ENCODE peak calls at places on chromosomes 5 and 9, in seven cellular contexts. One of them, this sample, is unnamed.

GRCh38 chr9:85038061-85038460 is 368.5 kb downstream of the NTRK2 start:
- DNase-seq in heart left ventricle: no peak
- DNase-seq in tibial nerve: no peak
- DNase-seq in uterus: no peak
- DNase-seq in sigmoid colon: no peak
- DNase-seq in CD8-positive, alpha-beta T cell: no peak
- DNase-seq in psoas muscle: no peak
- DNase-seq in this sample: no peak

GRCh38 chr5:37840036-37840909 is at the start of gene GDNF:
- DNase-seq in sigmoid colon: peak; percentile 91
- DNase-seq in CD8-positive, alpha-beta T cell: no peak
- DNase-seq in psoas muscle: peak; percentile 44
- DNase-seq in heart left ventricle: peak; percentile 65
- DNase-seq in uterus: peak; percentile 36
- DNase-seq in tibial nerve: no peak
- DNase-seq in this sample: no peak

GRCh38 chr9:114078781-114079156 is 669 bp upstream of the AMBP start:
- DNase-seq in psoas muscle: no peak
- DNase-seq in uterus: no peak
- DNase-seq in tibial nerve: no peak
- DNase-seq in heart left ventricle: no peak
- DNase-seq in CD8-positive, alpha-beta T cell: no peak
- DNase-seq in sigmoid colon: no peak
- DNase-seq in this sample: no peak

GRCh38 chr5:96703384-96703910 is 41.3 kb downstream of the CAST start:
- DNase-seq in tibial nerve: no peak
- DNase-seq in CD8-positive, alpha-beta T cell: no peak
- DNase-seq in heart left ventricle: no peak
- DNase-seq in uterus: no peak
- DNase-seq in sigmoid colon: no peak
- DNase-seq in psoas muscle: no peak
- DNase-seq in this sample: peak; percentile 82

GRCh38 chr9:91991621-91992435 is 41.8 kb upstream of the ROR2 start:
- DNase-seq in uterus: no peak
- DNase-seq in tibial nerve: no peak
- DNase-seq in heart left ventricle: no peak
- DNase-seq in sigmoid colon: no peak
- DNase-seq in CD8-positive, alpha-beta T cell: no peak
- DNase-seq in psoas muscle: no peak
- DNase-seq in this sample: no peak

GRCh38 chr5:28984642-28985041 is 1946.3 kb upstream of the CDH9 start:
- DNase-seq in heart left ventricle: no peak
- DNase-seq in uterus: no peak
- DNase-seq in psoas muscle: no peak
- DNase-seq in tibial nerve: no peak
- DNase-seq in sigmoid colon: no peak
- DNase-seq in CD8-positive, alpha-beta T cell: no peak
- DNase-seq in this sample: no peak

GRCh38 chr5:59385700-59386099 is 507.8 kb downstream of the PDE4D start:
- DNase-seq in uterus: no peak
- DNase-seq in CD8-positive, alpha-beta T cell: no peak
- DNase-seq in tibial nerve: no peak
- DNase-seq in heart left ventricle: no peak
- DNase-seq in sigmoid colon: no peak
- DNase-seq in psoas muscle: no peak
- DNase-seq in this sample: no peak

GRCh38 chr5:40676643-40677333 is 2.9 kb upstream of the PTGER4 start:
- DNase-seq in psoas muscle: peak; percentile 60
- DNase-seq in uterus: peak; percentile 52
- DNase-seq in CD8-positive, alpha-beta T cell: no peak
- DNase-seq in heart left ventricle: no peak
- DNase-seq in tibial nerve: no peak
- DNase-seq in sigmoid colon: peak; percentile 79
- DNase-seq in this sample: peak; percentile 90

GRCh38 chr5:91166040-91166807 is 216.9 kb downstream of the ARRDC3 start:
- DNase-seq in uterus: no peak
- DNase-seq in psoas muscle: no peak
- DNase-seq in sigmoid colon: no peak
- DNase-seq in heart left ventricle: no peak
- DNase-seq in tibial nerve: no peak
- DNase-seq in CD8-positive, alpha-beta T cell: no peak
- DNase-seq in this sample: no peak

GRCh38 chr9:4680178-4680535 is 788 bp downstream of the CDC37L1 start:
- DNase-seq in tibial nerve: no peak
- DNase-seq in sigmoid colon: no peak
- DNase-seq in psoas muscle: no peak
- DNase-seq in CD8-positive, alpha-beta T cell: no peak
- DNase-seq in uterus: no peak
- DNase-seq in heart left ventricle: no peak
- DNase-seq in this sample: no peak

GRCh38 chr9:4678679-4679267 is 596 bp upstream of the CDC37L1 start:
- DNase-seq in heart left ventricle: no peak
- DNase-seq in tibial nerve: no peak
- DNase-seq in CD8-positive, alpha-beta T cell: no peak
- DNase-seq in psoas muscle: no peak
- DNase-seq in uterus: no peak
- DNase-seq in sigmoid colon: no peak
- DNase-seq in this sample: no peak

GRCh38 chr9:4679268-4680177 is at the start of gene CDC37L1:
- DNase-seq in CD8-positive, alpha-beta T cell: peak; percentile 100
- DNase-seq in uterus: peak; percentile 99
- DNase-seq in sigmoid colon: peak; percentile 99
- DNase-seq in tibial nerve: peak; percentile 96
- DNase-seq in psoas muscle: peak; percentile 98
- DNase-seq in heart left ventricle: peak; percentile 99
- DNase-seq in this sample: peak; percentile 94

GRCh38 chr9:4674783-4675182 is 4.6 kb upstream of the CDC37L1 start:
- DNase-seq in sigmoid colon: no peak
- DNase-seq in CD8-positive, alpha-beta T cell: no peak
- DNase-seq in heart left ventricle: no peak
- DNase-seq in uterus: no peak
- DNase-seq in tibial nerve: no peak
- DNase-seq in psoas muscle: no peak
- DNase-seq in this sample: no peak

GRCh38 chr9:4677392-4677791 is 2.0 kb upstream of the CDC37L1 start:
- DNase-seq in heart left ventricle: no peak
- DNase-seq in psoas muscle: no peak
- DNase-seq in CD8-positive, alpha-beta T cell: no peak
- DNase-seq in sigmoid colon: no peak
- DNase-seq in tibial nerve: no peak
- DNase-seq in uterus: no peak
- DNase-seq in this sample: no peak
- H3K27ac ChIP-seq in heart left ventricle: no peak overlapping the region
- H3K27ac ChIP-seq in psoas muscle: peak overlapping the region; percentile 36
- H3K27ac ChIP-seq in CD8-positive, alpha-beta T cell: no peak overlapping the region
- H3K27ac ChIP-seq in sigmoid colon: peak overlapping the region; percentile 99
- H3K27ac ChIP-seq in tibial nerve: no peak overlapping the region
- H3K27ac ChIP-seq in uterus: no peak overlapping the region
- H3K27ac ChIP-seq in this sample: no peak overlapping the region

GRCh38 chr5:5061836-5062235 is 78.3 kb upstream of the ADAMTS16 start:
- DNase-seq in CD8-positive, alpha-beta T cell: no peak
- DNase-seq in uterus: no peak
- DNase-seq in heart left ventricle: no peak
- DNase-seq in tibial nerve: no peak
- DNase-seq in sigmoid colon: no peak
- DNase-seq in psoas muscle: no peak
- DNase-seq in this sample: no peak

GRCh38 chr5:5062903-5063302 is 77.2 kb upstream of the ADAMTS16 start:
- DNase-seq in CD8-positive, alpha-beta T cell: no peak
- DNase-seq in tibial nerve: no peak
- DNase-seq in sigmoid colon: no peak
- DNase-seq in psoas muscle: no peak
- DNase-seq in heart left ventricle: no peak
- DNase-seq in uterus: no peak
- DNase-seq in this sample: no peak

GRCh38 chr5:5065472-5065871 is 74.7 kb upstream of the ADAMTS16 start:
- DNase-seq in psoas muscle: no peak
- DNase-seq in heart left ventricle: no peak
- DNase-seq in CD8-positive, alpha-beta T cell: no peak
- DNase-seq in sigmoid colon: no peak
- DNase-seq in uterus: no peak
- DNase-seq in tibial nerve: no peak
- DNase-seq in this sample: no peak

GRCh38 chr5:5066276-5067186 is 73.6 kb upstream of the ADAMTS16 start:
- DNase-seq in psoas muscle: no peak
- DNase-seq in heart left ventricle: no peak
- DNase-seq in sigmoid colon: no peak
- DNase-seq in uterus: no peak
- DNase-seq in CD8-positive, alpha-beta T cell: no peak
- DNase-seq in tibial nerve: no peak
- DNase-seq in this sample: no peak

DNA sequence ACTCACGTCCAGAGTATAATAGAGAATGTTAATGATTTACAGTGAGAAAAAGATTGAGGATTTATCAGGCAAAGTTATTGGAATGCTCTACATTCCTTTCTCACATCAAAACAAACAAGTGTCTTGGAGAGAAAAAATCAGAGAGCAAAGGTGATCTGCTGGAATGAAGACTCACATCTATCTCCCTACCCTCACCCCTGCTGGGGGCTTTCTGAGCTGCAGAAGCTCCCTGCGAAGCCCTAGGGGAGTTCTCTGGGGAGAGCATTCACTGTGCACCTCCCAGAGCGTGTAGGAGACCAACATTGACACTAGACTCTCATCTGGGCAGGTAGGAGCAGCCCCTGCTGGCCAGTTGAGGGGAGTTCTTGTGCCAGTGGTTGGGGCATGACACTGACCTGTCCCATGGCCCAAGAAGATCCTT is 76.6 kb upstream of the ADAMTS16 start:
- DNase-seq in uterus: no peak
- DNase-seq in sigmoid colon: no peak
- DNase-seq in psoas muscle: no peak
- DNase-seq in heart left ventricle: no peak
- DNase-seq in CD8-positive, alpha-beta T cell: no peak
- DNase-seq in tibial nerve: no peak
- DNase-seq in this sample: no peak
- TF ChIP-seq CTCF in uterus: no peak
- TF ChIP-seq CTCF in sigmoid colon: no peak
- TF ChIP-seq CTCF in psoas muscle: no peak
- TF ChIP-seq CTCF in heart left ventricle: no peak
- TF ChIP-seq CTCF in CD8-positive, alpha-beta T cell: no peak
- TF ChIP-seq CTCF in tibial nerve: no peak
- TF ChIP-seq CTCF in this sample: no peak

GRCh38 chr9:136530472-136531089 is 15.3 kb downstream of the NOTCH1 start:
- DNase-seq in uterus: no peak
- DNase-seq in heart left ventricle: no peak
- DNase-seq in tibial nerve: no peak
- DNase-seq in CD8-positive, alpha-beta T cell: no peak
- DNase-seq in psoas muscle: no peak
- DNase-seq in sigmoid colon: no peak
- DNase-seq in this sample: no peak
- H3K27ac ChIP-seq in uterus: peak overlapping the region; percentile 39
- H3K27ac ChIP-seq in heart left ventricle: peak overlapping the region; percentile 78
- H3K27ac ChIP-seq in tibial nerve: peak overlapping the region; percentile 21
- H3K27ac ChIP-seq in CD8-positive, alpha-beta T cell: no peak overlapping the region
- H3K27ac ChIP-seq in psoas muscle: no peak overlapping the region
- H3K27ac ChIP-seq in sigmoid colon: peak overlapping the region; percentile 55
- H3K27ac ChIP-seq in this sample: no peak overlapping the region

DNA sequence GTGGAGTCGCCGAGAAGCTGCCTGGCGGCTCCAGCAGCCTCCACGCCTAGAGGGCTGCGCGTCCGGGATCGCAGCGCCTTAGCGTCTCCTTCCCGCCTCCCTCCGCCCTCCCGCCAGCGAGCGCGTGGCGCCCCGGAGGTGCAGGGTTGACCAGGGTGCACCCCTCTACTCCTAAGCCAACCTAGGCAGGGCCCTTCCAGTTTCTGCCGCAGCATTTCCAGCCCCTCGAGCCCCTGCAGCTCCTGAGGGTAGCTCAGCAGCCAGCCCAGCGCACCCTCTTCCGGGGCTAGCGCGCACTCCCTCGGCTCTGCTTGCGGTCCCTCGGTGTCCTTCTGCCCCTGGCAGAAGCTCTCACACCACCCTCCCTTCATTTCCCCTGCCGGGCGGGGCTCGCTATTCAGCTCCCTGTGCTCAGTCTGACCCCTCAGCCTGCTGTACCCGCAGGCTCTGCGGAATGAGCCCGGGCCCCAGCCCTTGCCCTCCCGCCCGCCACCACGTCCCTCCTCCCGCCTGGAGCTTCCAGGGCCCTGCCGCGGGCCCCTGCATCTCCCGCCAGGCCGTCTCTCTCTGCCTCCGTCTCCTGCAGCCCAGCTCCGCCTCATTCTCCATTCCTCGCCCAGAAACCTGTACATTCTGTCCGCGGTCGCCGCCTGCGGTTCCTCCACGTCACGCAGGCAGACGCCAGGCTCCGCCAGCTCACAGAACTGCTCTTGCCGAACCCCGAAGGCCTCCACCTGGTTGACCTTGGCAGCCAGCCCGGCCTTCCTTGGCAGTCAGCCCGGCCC is 61.8 kb downstream of the SPATA31C2 start:
- DNase-seq in sigmoid colon: peak; percentile 88
- DNase-seq in uterus: peak; percentile 80
- DNase-seq in tibial nerve: peak; percentile 67
- DNase-seq in heart left ventricle: peak; percentile 86
- DNase-seq in CD8-positive, alpha-beta T cell: no peak
- DNase-seq in psoas muscle: peak; percentile 55
- DNase-seq in this sample: peak; percentile 91
- TF ChIP-seq CTCF in sigmoid colon: peak; percentile 29
- TF ChIP-seq CTCF in uterus: peak; percentile 28
- TF ChIP-seq CTCF in tibial nerve: no peak
- TF ChIP-seq CTCF in heart left ventricle: no peak
- TF ChIP-seq CTCF in CD8-positive, alpha-beta T cell: no peak
- TF ChIP-seq CTCF in psoas muscle: no peak
- TF ChIP-seq CTCF in this sample: peak; percentile 27

DNA sequence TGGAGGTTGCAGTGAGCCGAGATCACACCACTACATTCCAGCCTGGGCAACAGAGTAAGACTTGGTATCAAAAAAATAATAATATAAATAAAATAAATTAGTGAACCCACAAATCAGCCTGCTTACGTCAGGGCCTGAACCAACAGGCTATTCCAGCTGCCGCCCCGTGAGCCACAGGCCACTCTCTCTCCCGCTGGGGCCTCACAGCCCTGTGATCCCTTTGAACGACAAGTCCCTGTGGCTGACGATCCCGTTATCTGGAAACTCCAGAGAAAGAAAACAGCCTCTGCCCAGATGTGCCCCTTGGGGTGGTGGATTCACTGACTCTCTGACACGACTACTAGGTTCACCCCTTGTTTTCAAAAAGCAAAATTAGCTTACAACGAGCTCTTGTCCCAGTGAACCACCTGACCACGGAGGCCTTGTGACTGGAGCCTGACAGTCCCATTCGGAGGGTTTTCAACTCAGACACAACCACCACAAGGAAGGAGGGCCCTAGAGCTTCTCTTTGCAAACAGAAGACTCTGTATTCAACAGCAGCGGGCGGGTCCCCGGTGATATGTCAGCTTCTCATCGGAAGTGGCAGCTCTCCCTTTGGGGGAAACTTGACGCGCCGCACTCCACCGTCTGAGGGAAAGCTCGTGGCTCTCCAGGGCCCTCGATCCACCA is 4.4 kb upstream of the DIPK1B start:
- DNase-seq in uterus: no peak
- DNase-seq in sigmoid colon: no peak
- DNase-seq in tibial nerve: no peak
- DNase-seq in psoas muscle: no peak
- DNase-seq in CD8-positive, alpha-beta T cell: no peak
- DNase-seq in heart left ventricle: no peak
- DNase-seq in this sample: no peak
- H3K27ac ChIP-seq in uterus: no peak overlapping the region
- H3K27ac ChIP-seq in sigmoid colon: no peak overlapping the region
- H3K27ac ChIP-seq in tibial nerve: no peak overlapping the region
- H3K27ac ChIP-seq in psoas muscle: no peak overlapping the region
- H3K27ac ChIP-seq in CD8-positive, alpha-beta T cell: no peak overlapping the region
- H3K27ac ChIP-seq in heart left ventricle: no peak overlapping the region
- H3K27ac ChIP-seq in this sample: no peak overlapping the region

This sample was measured in RWPE2.